ENCODE peak calls at places on chromosomes 7 and 10, in nine cellular contexts. M is HCT116, R is GM23338, A is neural progenitor cell, W is GM23248, B is PC-3, Q is SK-N-SH, I is OCI-LY7, P is MM.1S. K is an unnamed sample.

GRCh38 chr7:18151419-18151818 is 123.8 kb upstream of the PRPS1L1 start:
- DNase-seq in M (no peak), R (no peak), A (no peak), W (peak), B (peak), Q (peak), I (peak), P (no peak), K (no peak)

GRCh38 chr10:43949351-43949750 is 300.7 kb upstream of the ZNF32 start:
- DNase-seq in M (no peak), R (no peak), A (no peak), W (no peak), B (no peak), Q (no peak), I (no peak), P (no peak), K (no peak)

GRCh38 chr7:155269766-155270585 is 27.7 kb upstream of the INSIG1 start:
- DNase-seq in M (no peak), R (no peak), A (no peak), W (no peak), B (no peak), Q (no peak), I (no peak), P (no peak), K (no peak)

GRCh38 chr10:25808372-25808771 is 125.7 kb upstream of the MYO3A start:
- DNase-seq in M (no peak), R (no peak), A (no peak), W (no peak), B (no peak), Q (no peak), I (no peak), P (no peak), K (no peak)

GRCh38 chr10:132037676-132037975 is 28.1 kb upstream of the JAKMIP3 start:
- DNase-seq in M (no peak), R (peak), A (peak), W (no peak), B (no peak), Q (no peak), I (no peak), P (no peak), K (no peak)

GRCh38 chr7:138186951-138187351 is 110.7 kb downstream of the AKR1D1 start:
- DNase-seq in M (no peak), R (no peak), A (peak), W (peak), B (peak), Q (no peak), I (no peak), P (no peak), K (peak)

GRCh38 chr7:75735059-75735458 is 3.7 kb downstream of the HIP1 start:
- DNase-seq in M (no peak), R (no peak), A (no peak), W (peak), B (no peak), Q (no peak), I (no peak), P (no peak), K (no peak)

GRCh38 chr10:131845505-131846223 is 55.1 kb upstream of the PPP2R2D start:
- DNase-seq in M (no peak), R (no peak), A (no peak), W (no peak), B (no peak), Q (no peak), I (no peak), P (no peak), K (no peak)

GRCh38 chr7:39946693-39947092 is 3.4 kb upstream of the CDK13 start:
- DNase-seq in M (no peak), R (peak), A (no peak), W (no peak), B (no peak), Q (peak), I (peak), P (peak), K (no peak)

GRCh38 chr7:69781412-69781846 is 183.2 kb downstream of the AUTS2 start:
- DNase-seq in M (no peak), R (no peak), A (no peak), W (peak), B (no peak), Q (no peak), I (no peak), P (no peak), K (peak)

GRCh38 chr10:13139150-13139549 is 22.2 kb upstream of the MCM10 start:
- DNase-seq in M (no peak), R (peak), A (no peak), W (no peak), B (no peak), Q (no peak), I (no peak), P (no peak), K (no peak)

GRCh38 chr7:87219545-87220025 is at the start of gene TMEM243:
- DNase-seq in M (no peak), R (peak), A (peak), W (peak), B (peak), Q (peak), I (peak), P (peak), K (peak)

GRCh38 chr10:114856544-114857287 is 35.1 kb downstream of the FHIP2A start:
- DNase-seq in M (no peak), R (no peak), A (no peak), W (peak), B (peak), Q (no peak), I (no peak), P (peak), K (no peak)

GRCh38 chr10:63722537-63722936 is 201.3 kb downstream of the REEP3 start:
- DNase-seq in M (no peak), R (no peak), A (no peak), W (peak), B (peak), Q (peak), I (no peak), P (no peak), K (peak)

GRCh38 chr7:156131881-156132280 is 319.6 kb upstream of the SHH start:
- DNase-seq in M (no peak), R (no peak), A (no peak), W (no peak), B (no peak), Q (no peak), I (no peak), P (no peak), K (no peak)

GRCh38 chr10:132115736-132116135 is 50.0 kb downstream of the JAKMIP3 start:
- DNase-seq in M (no peak), R (no peak), A (no peak), W (no peak), B (no peak), Q (no peak), I (no peak), P (no peak), K (no peak)

GRCh38 chr7:143126146-143126545 is 5.7 kb upstream of the PIP start:
- DNase-seq in M (no peak), R (no peak), A (no peak), W (peak), B (peak), Q (no peak), I (no peak), P (no peak), K (no peak)

GRCh38 chr7:83856094-83856493 is 207.2 kb upstream of the SEMA3E start:
- DNase-seq in M (no peak), R (no peak), A (no peak), W (no peak), B (no peak), Q (no peak), I (no peak), P (no peak), K (no peak)

GRCh38 chr7:2353113-2353512 is 1.5 kb upstream of the EIF3B start:
- DNase-seq in M (no peak), R (no peak), A (no peak), W (no peak), B (no peak), Q (no peak), I (no peak), P (no peak), K (no peak)

GRCh38 chr10:111207525-111207924 is 130.7 kb downstream of the ADRA2A start:
- DNase-seq in M (no peak), R (peak), A (peak), W (no peak), B (no peak), Q (peak), I (peak), P (no peak), K (no peak)

GRCh38 chr7:155230169-155230593 is 67.5 kb upstream of the INSIG1 start:
- DNase-seq in M (peak), R (peak), A (peak), W (peak), B (peak), Q (no peak), I (no peak), P (no peak), K (peak)

GRCh38 chr10:92690211-92691041 is 671 bp downstream of the HHEX start:
- DNase-seq in M (peak), R (peak), A (peak), W (peak), B (peak), Q (peak), I (no peak), P (no peak), K (peak)

GRCh38 chr10:72173635-72174296 is 42.0 kb upstream of the ANAPC16 start:
- DNase-seq in M (peak), R (no peak), A (no peak), W (peak), B (no peak), Q (peak), I (peak), P (no peak), K (peak)

GRCh38 chr10:30583778-30584415 is 45.7 kb downstream of the LYZL2 start:
- DNase-seq in M (peak), R (no peak), A (no peak), W (peak), B (peak), Q (no peak), I (peak), P (peak), K (peak)

GRCh38 chr7:37112882-37113281 is 335.8 kb downstream of the ELMO1 start:
- DNase-seq in M (no peak), R (no peak), A (no peak), W (no peak), B (no peak), Q (no peak), I (no peak), P (no peak), K (no peak)

GRCh38 chr7:19610194-19610943 is 98.5 kb downstream of the POLR1F start:
- DNase-seq in M (no peak), R (no peak), A (no peak), W (no peak), B (no peak), Q (no peak), I (no peak), P (no peak), K (no peak)

GRCh38 chr10:61217851-61218565 is 235.2 kb downstream of the TMEM26 start:
- DNase-seq in M (no peak), R (no peak), A (no peak), W (no peak), B (no peak), Q (no peak), I (no peak), P (no peak), K (no peak)

GRCh38 chr7:44318296-44318695 is 7.1 kb downstream of the CAMK2B start:
- DNase-seq in M (no peak), R (no peak), A (no peak), W (no peak), B (no peak), Q (no peak), I (no peak), P (no peak), K (no peak)

GRCh38 chr7:47937065-47937687 is 11.1 kb downstream of the PKD1L1 start:
- DNase-seq in M (no peak), R (no peak), A (peak), W (no peak), B (no peak), Q (no peak), I (peak), P (peak), K (no peak)

GRCh38 chr10:45209888-45210287 is 105.5 kb downstream of the OR13A1 start:
- DNase-seq in M (no peak), R (no peak), A (no peak), W (no peak), B (no peak), Q (no peak), I (no peak), P (no peak), K (no peak)

GRCh38 chr10:43230909-43231522 is 35.8 kb downstream of the RASGEF1A start:
- DNase-seq in M (no peak), R (no peak), A (no peak), W (no peak), B (no peak), Q (no peak), I (peak), P (no peak), K (no peak)

GRCh38 chr10:11597470-11597869 is 14.0 kb downstream of the USP6NL start:
- DNase-seq in M (no peak), R (no peak), A (no peak), W (no peak), B (no peak), Q (no peak), I (no peak), P (no peak), K (no peak)

GRCh38 chr10:122953827-122954730 is at the start of gene C10orf88:
- DNase-seq in M (peak), R (peak), A (peak), W (peak), B (peak), Q (peak), I (peak), P (peak), K (peak)
- H3K27ac ChIP-seq in M (peak), R (no peak), A (no peak), W (no peak), B (no peak), Q (peak), I (peak), P (peak), K (peak)

GRCh38 chr10:102930720-102931119 is 12.6 kb downstream of the CNNM2 start:
- DNase-seq in M (no peak), R (no peak), A (no peak), W (no peak), B (no peak), Q (no peak), I (no peak), P (no peak), K (no peak)

GRCh38 chr10:102935510-102935909 is 17.4 kb downstream of the CNNM2 start:
- DNase-seq in M (no peak), R (peak), A (no peak), W (no peak), B (no peak), Q (no peak), I (no peak), P (no peak), K (no peak)

GRCh38 chr10:102935939-102936605 is 18.0 kb downstream of the CNNM2 start:
- DNase-seq in M (no peak), R (no peak), A (no peak), W (no peak), B (no peak), Q (no peak), I (no peak), P (no peak), K (no peak)

GRCh38 chr10:102927311-102928010 is 9.4 kb downstream of the CNNM2 start:
- DNase-seq in M (no peak), R (no peak), A (no peak), W (no peak), B (no peak), Q (no peak), I (no peak), P (no peak), K (no peak)

GRCh38 chr10:102931643-102932042 is 13.5 kb downstream of the CNNM2 start:
- DNase-seq in M (no peak), R (no peak), A (no peak), W (no peak), B (no peak), Q (no peak), I (no peak), P (no peak), K (no peak)
- H2AFZ ChIP-seq in M (no peak), R (no peak), A (no peak), W (no peak), B (no peak), Q (no peak), I (no peak), P (no peak), K (no peak)

DNA sequence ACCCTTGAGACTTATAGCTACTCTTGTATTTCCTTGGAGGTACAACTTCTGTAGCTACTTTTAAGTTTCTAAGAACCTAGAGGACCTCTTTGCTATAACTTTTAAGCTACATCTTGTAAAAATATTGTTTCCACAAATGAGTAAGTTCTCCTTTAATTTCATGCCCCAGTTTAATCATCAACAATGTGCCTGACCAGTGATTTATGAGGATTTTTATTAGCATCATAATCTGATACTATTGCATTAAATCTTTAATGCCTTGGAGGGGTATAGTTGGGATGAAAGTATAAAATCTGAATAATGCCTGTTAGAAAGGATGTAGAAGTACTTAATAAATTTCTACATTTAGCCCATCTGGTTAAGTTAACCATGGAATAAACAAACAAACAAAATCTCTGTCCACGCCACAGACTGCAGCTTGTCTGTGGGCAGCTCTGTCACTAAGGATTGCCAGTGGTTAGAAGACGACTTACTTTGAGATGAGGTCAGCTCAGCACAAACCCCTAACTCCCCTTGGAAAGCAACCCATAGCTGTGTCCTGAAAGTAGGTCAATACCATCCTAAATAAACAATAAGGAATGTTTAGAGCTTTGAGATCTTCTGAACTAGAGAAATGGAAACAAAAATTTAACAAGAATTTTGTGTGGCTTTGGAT is 18.3 kb downstream of the UBE2D1 start:
- DNase-seq in M (no peak), R (no peak), A (no peak), W (no peak), B (peak), Q (no peak), I (no peak), P (no peak), K (no peak)
- TF ChIP-seq EZH2phosphoT487 in M (no peak), R (no peak), A (no peak), W (no peak), B (no peak), Q (no peak), I (no peak), P (no peak), K (no peak)

GRCh38 chr10:79182122-79182521 is 113.4 kb downstream of the ZMIZ1 start:
- DNase-seq in M (no peak), R (no peak), A (no peak), W (no peak), B (no peak), Q (no peak), I (no peak), P (no peak), K (no peak)

GRCh38 chr10:79182763-79183467 is 114.1 kb downstream of the ZMIZ1 start:
- DNase-seq in M (no peak), R (no peak), A (no peak), W (peak), B (peak), Q (no peak), I (no peak), P (no peak), K (peak)

GRCh38 chr10:79184141-79184625 is 115.4 kb downstream of the ZMIZ1 start:
- DNase-seq in M (peak), R (no peak), A (no peak), W (peak), B (peak), Q (peak), I (no peak), P (no peak), K (peak)

GRCh38 chr10:79184649-79185048 is 115.9 kb downstream of the ZMIZ1 start:
- DNase-seq in M (no peak), R (no peak), A (no peak), W (no peak), B (no peak), Q (no peak), I (no peak), P (no peak), K (no peak)

GRCh38 chr10:79183468-79183865 is 114.7 kb downstream of the ZMIZ1 start:
- DNase-seq in M (no peak), R (no peak), A (no peak), W (no peak), B (peak), Q (no peak), I (no peak), P (no peak), K (no peak)
- H3K27ac ChIP-seq in M (peak), R (no peak), A (no peak), W (peak), B (peak), Q (peak), I (no peak), P (no peak), K (peak)

GRCh38 chr7:16741676-16742075 is 11.9 kb upstream of the TSPAN13 start:
- DNase-seq in M (no peak), R (no peak), A (no peak), W (peak), B (no peak), Q (no peak), I (no peak), P (no peak), K (no peak)

GRCh38 chr7:16740623-16740953 is 13.0 kb upstream of the TSPAN13 start:
- DNase-seq in M (no peak), R (no peak), A (no peak), W (no peak), B (no peak), Q (no peak), I (no peak), P (no peak), K (no peak)

GRCh38 chr7:16740996-16741395 is 12.6 kb upstream of the TSPAN13 start:
- DNase-seq in M (no peak), R (no peak), A (no peak), W (no peak), B (no peak), Q (no peak), I (no peak), P (no peak), K (no peak)

GRCh38 chr7:16738014-16738688 is 15.4 kb upstream of the TSPAN13 start:
- DNase-seq in M (no peak), R (no peak), A (no peak), W (no peak), B (no peak), Q (no peak), I (no peak), P (no peak), K (no peak)

DNA sequence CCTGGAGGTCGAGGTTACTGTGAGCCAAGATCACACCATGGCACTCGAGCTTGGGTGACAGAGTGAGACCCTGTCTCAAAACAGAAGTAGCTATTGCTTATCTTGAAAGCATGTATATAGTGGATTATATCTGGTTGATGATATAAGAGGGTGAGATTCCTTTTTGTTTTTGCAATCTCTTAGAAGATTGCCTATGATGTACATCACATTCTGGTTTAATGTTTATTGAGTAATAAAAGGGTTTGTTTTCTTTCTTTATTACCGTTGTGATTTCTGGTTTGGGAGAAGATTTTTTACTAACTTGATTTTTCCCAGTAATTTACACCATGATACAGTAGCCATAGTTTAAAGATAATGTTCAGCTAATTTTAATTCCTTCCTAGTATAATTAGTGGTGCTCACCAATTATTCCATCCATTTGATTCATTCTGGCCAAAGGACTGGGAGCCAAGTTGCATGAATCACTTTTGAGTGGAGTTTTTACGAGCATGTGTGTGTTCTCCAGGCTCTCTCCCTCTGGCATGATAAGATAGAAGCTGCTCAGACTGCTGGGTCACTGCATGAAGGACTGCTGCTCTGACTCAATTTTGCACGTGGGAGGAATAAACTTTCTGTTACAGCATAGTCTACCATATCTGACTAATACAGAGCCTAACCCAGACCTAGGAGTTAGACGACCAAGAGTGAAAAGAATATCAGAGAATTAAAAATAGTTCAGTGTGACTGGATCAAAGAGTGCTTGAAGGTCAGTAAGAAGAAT is 13.5 kb upstream of the TSPAN13 start:
- DNase-seq in M (peak), R (no peak), A (no peak), W (peak), B (peak), Q (no peak), I (no peak), P (no peak), K (peak)
- H2AFZ ChIP-seq in M (no peak), R (no peak), A (no peak), W (no peak), B (no peak), Q (no peak), I (no peak), P (no peak), K (no peak)

DNA sequence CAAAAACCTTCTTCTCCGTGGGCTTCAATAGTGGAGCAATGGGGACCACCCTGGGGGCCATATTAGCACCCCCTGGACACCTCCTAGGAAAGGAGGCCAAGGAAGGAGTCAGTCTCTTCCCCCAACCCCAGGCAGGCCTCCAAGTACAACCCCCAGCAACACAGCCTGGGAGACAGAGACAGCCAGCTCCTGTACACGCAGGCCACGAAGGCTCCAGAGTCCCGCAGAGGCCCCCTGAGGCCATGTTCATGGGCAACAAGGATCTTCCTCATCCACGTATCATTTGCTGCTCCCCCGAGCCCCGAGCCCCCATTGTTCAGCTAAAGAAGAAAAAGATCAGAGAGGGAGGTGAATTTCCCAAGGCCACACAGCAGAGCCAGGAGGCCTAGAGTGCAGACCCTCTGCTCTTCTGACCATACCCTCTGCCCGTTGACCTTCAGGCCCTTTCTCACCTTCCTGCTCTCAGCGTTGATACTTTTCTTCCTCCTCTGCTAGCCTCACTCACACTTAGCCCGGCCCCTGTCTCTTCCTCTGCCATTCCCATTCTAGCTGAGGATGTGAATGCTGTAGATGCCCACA is 35.9 kb upstream of the MYL10 start:
- DNase-seq in M (no peak), R (no peak), A (no peak), W (no peak), B (no peak), Q (no peak), I (no peak), P (no peak), K (no peak)
- TF ChIP-seq EZH2phosphoT487 in M (no peak), R (no peak), A (no peak), W (no peak), B (no peak), Q (no peak), I (no peak), P (no peak), K (no peak)

K was measured in hepatocyte.